ENCODE peak calls at places on chromosomes 2 and 18, in nine cellular contexts. One of them, this sample, is unnamed.
A peak's percentile ranks its signal among the peaks of the same experiment; 100 is the strongest.

GRCh38 chr2:237895544-237896506 is 36.4 kb downstream of the RAMP1 start:
- DNase-seq in HCT116: no peak
- DNase-seq in GM12878: no peak
- DNase-seq in esophagus muscularis mucosa: no peak
- DNase-seq in stomach: no peak
- DNase-seq in H1: no peak
- DNase-seq in SK-N-SH: peak; percentile 72
- DNase-seq in GM23338: no peak
- DNase-seq in K562: no peak
- DNase-seq in this sample: peak; percentile 48

GRCh38 chr2:171389780-171390179 is 44.0 kb downstream of the METTL8 start:
- DNase-seq in HCT116: no peak
- DNase-seq in GM12878: no peak
- DNase-seq in esophagus muscularis mucosa: no peak
- DNase-seq in stomach: no peak
- DNase-seq in H1: no peak
- DNase-seq in SK-N-SH: no peak
- DNase-seq in GM23338: no peak
- DNase-seq in K562: no peak
- DNase-seq in this sample: no peak

GRCh38 chr2:182259629-182260150 is 167.1 kb downstream of the PDE1A start:
- DNase-seq in HCT116: no peak
- DNase-seq in GM12878: no peak
- DNase-seq in esophagus muscularis mucosa: no peak
- DNase-seq in stomach: no peak
- DNase-seq in H1: no peak
- DNase-seq in SK-N-SH: no peak
- DNase-seq in GM23338: no peak
- DNase-seq in K562: no peak
- DNase-seq in this sample: no peak

GRCh38 chr18:6396843-6397242 is 17.9 kb downstream of the L3MBTL4 start:
- DNase-seq in HCT116: no peak
- DNase-seq in GM12878: no peak
- DNase-seq in esophagus muscularis mucosa: no peak
- DNase-seq in stomach: no peak
- DNase-seq in H1: no peak
- DNase-seq in SK-N-SH: no peak
- DNase-seq in GM23338: no peak
- DNase-seq in K562: no peak
- DNase-seq in this sample: no peak

GRCh38 chr2:32249731-32250236 is 14.9 kb downstream of the NLRC4 start:
- DNase-seq in HCT116: no peak
- DNase-seq in GM12878: no peak
- DNase-seq in esophagus muscularis mucosa: no peak
- DNase-seq in stomach: no peak
- DNase-seq in H1: no peak
- DNase-seq in SK-N-SH: no peak
- DNase-seq in GM23338: no peak
- DNase-seq in K562: no peak
- DNase-seq in this sample: no peak

GRCh38 chr18:51425889-51426288 is 228.4 kb upstream of the MEX3C start:
- DNase-seq in HCT116: no peak
- DNase-seq in GM12878: no peak
- DNase-seq in esophagus muscularis mucosa: no peak
- DNase-seq in stomach: no peak
- DNase-seq in H1: no peak
- DNase-seq in SK-N-SH: no peak
- DNase-seq in GM23338: no peak
- DNase-seq in K562: no peak
- DNase-seq in this sample: no peak

GRCh38 chr2:132038179-132038882 is 123.4 kb downstream of the ANKRD30BL start:
- DNase-seq in HCT116: no peak
- DNase-seq in GM12878: no peak
- DNase-seq in esophagus muscularis mucosa: no peak
- DNase-seq in stomach: no peak
- DNase-seq in H1: no peak
- DNase-seq in SK-N-SH: peak; percentile 30
- DNase-seq in GM23338: peak; percentile 49
- DNase-seq in K562: peak; percentile 12
- DNase-seq in this sample: no peak

GRCh38 chr18:3360211-3360610 is 89.8 kb upstream of the TGIF1 start:
- DNase-seq in HCT116: no peak
- DNase-seq in GM12878: no peak
- DNase-seq in esophagus muscularis mucosa: no peak
- DNase-seq in stomach: no peak
- DNase-seq in H1: no peak
- DNase-seq in SK-N-SH: no peak
- DNase-seq in GM23338: peak; percentile 83
- DNase-seq in K562: no peak
- DNase-seq in this sample: no peak

GRCh38 chr2:72147303-72147970 is at the start of gene CYP26B1:
- DNase-seq in HCT116: no peak
- DNase-seq in GM12878: no peak
- DNase-seq in esophagus muscularis mucosa: peak; percentile 62
- DNase-seq in stomach: peak; percentile 26
- DNase-seq in H1: no peak
- DNase-seq in SK-N-SH: peak; percentile 66
- DNase-seq in GM23338: peak; percentile 65
- DNase-seq in K562: no peak
- DNase-seq in this sample: peak; percentile 17

GRCh38 chr2:233945146-233945545 is 28.0 kb downstream of the TRPM8 start:
- DNase-seq in HCT116: no peak
- DNase-seq in GM12878: no peak
- DNase-seq in esophagus muscularis mucosa: no peak
- DNase-seq in stomach: no peak
- DNase-seq in H1: no peak
- DNase-seq in SK-N-SH: no peak
- DNase-seq in GM23338: no peak
- DNase-seq in K562: no peak
- DNase-seq in this sample: no peak

GRCh38 chr2:55902971-55903370 is 20.6 kb downstream of the EFEMP1 start:
- DNase-seq in HCT116: no peak
- DNase-seq in GM12878: no peak
- DNase-seq in esophagus muscularis mucosa: no peak
- DNase-seq in stomach: no peak
- DNase-seq in H1: no peak
- DNase-seq in SK-N-SH: no peak
- DNase-seq in GM23338: no peak
- DNase-seq in K562: no peak
- DNase-seq in this sample: no peak

GRCh38 chr2:137921062-137921461 is 43.2 kb upstream of the HNMT start:
- DNase-seq in HCT116: no peak
- DNase-seq in GM12878: no peak
- DNase-seq in esophagus muscularis mucosa: no peak
- DNase-seq in stomach: no peak
- DNase-seq in H1: no peak
- DNase-seq in SK-N-SH: no peak
- DNase-seq in GM23338: no peak
- DNase-seq in K562: no peak
- DNase-seq in this sample: no peak

GRCh38 chr18:957829-958228 is 53.2 kb downstream of the ADCYAP1 start:
- DNase-seq in HCT116: no peak
- DNase-seq in GM12878: no peak
- DNase-seq in esophagus muscularis mucosa: no peak
- DNase-seq in stomach: no peak
- DNase-seq in H1: no peak
- DNase-seq in SK-N-SH: no peak
- DNase-seq in GM23338: no peak
- DNase-seq in K562: no peak
- DNase-seq in this sample: no peak

GRCh38 chr2:111659361-111660281 is 224.4 kb downstream of the ANAPC1 start:
- DNase-seq in HCT116: peak; percentile 48
- DNase-seq in GM12878: no peak
- DNase-seq in esophagus muscularis mucosa: peak; percentile 93
- DNase-seq in stomach: peak; percentile 72
- DNase-seq in H1: peak; percentile 34
- DNase-seq in SK-N-SH: no peak
- DNase-seq in GM23338: peak; percentile 75
- DNase-seq in K562: no peak
- DNase-seq in this sample: no peak

GRCh38 chr2:70827388-70827787 is 7.0 kb upstream of the CLEC4F start:
- DNase-seq in HCT116: no peak
- DNase-seq in GM12878: no peak
- DNase-seq in esophagus muscularis mucosa: no peak
- DNase-seq in stomach: no peak
- DNase-seq in H1: no peak
- DNase-seq in SK-N-SH: no peak
- DNase-seq in GM23338: no peak
- DNase-seq in K562: no peak
- DNase-seq in this sample: no peak

GRCh38 chr2:138814123-138814883 is 34.1 kb upstream of the NXPH2 start:
- DNase-seq in HCT116: peak; percentile 13
- DNase-seq in GM12878: no peak
- DNase-seq in esophagus muscularis mucosa: no peak
- DNase-seq in stomach: no peak
- DNase-seq in H1: no peak
- DNase-seq in SK-N-SH: no peak
- DNase-seq in GM23338: peak; percentile 70
- DNase-seq in K562: no peak
- DNase-seq in this sample: no peak

GRCh38 chr2:28393115-28393836 is 618 bp downstream of the FOSL2 start:
- DNase-seq in HCT116: no peak
- DNase-seq in GM12878: no peak
- DNase-seq in esophagus muscularis mucosa: no peak
- DNase-seq in stomach: peak; percentile 69
- DNase-seq in H1: no peak
- DNase-seq in SK-N-SH: peak; percentile 80
- DNase-seq in GM23338: peak; percentile 55
- DNase-seq in K562: peak; percentile 60
- DNase-seq in this sample: peak; percentile 73

GRCh38 chr2:120287183-120288015 is 34.7 kb downstream of the RALB start:
- DNase-seq in HCT116: peak; percentile 54
- DNase-seq in GM12878: peak; percentile 80
- DNase-seq in esophagus muscularis mucosa: no peak
- DNase-seq in stomach: no peak
- DNase-seq in H1: no peak
- DNase-seq in SK-N-SH: no peak
- DNase-seq in GM23338: no peak
- DNase-seq in K562: no peak
- DNase-seq in this sample: no peak

GRCh38 chr2:38876407-38876806 is 631 bp downstream of the MORN2 start:
- DNase-seq in HCT116: no peak
- DNase-seq in GM12878: no peak
- DNase-seq in esophagus muscularis mucosa: no peak
- DNase-seq in stomach: no peak
- DNase-seq in H1: no peak
- DNase-seq in SK-N-SH: peak; percentile 14
- DNase-seq in GM23338: no peak
- DNase-seq in K562: no peak
- DNase-seq in this sample: no peak

GRCh38 chr2:60512063-60512622 is 41.3 kb downstream of the BCL11A start:
- DNase-seq in HCT116: no peak
- DNase-seq in GM12878: no peak
- DNase-seq in esophagus muscularis mucosa: no peak
- DNase-seq in stomach: no peak
- DNase-seq in H1: no peak
- DNase-seq in SK-N-SH: no peak
- DNase-seq in GM23338: no peak
- DNase-seq in K562: no peak
- DNase-seq in this sample: no peak

GRCh38 chr2:60513996-60514395 is 39.5 kb downstream of the BCL11A start:
- DNase-seq in HCT116: no peak
- DNase-seq in GM12878: no peak
- DNase-seq in esophagus muscularis mucosa: no peak
- DNase-seq in stomach: no peak
- DNase-seq in H1: no peak
- DNase-seq in SK-N-SH: no peak
- DNase-seq in GM23338: no peak
- DNase-seq in K562: no peak
- DNase-seq in this sample: no peak

GRCh38 chr2:60513191-60513590 is 40.3 kb downstream of the BCL11A start:
- DNase-seq in HCT116: no peak
- DNase-seq in GM12878: no peak
- DNase-seq in esophagus muscularis mucosa: no peak
- DNase-seq in stomach: no peak
- DNase-seq in H1: no peak
- DNase-seq in SK-N-SH: no peak
- DNase-seq in GM23338: no peak
- DNase-seq in K562: no peak
- DNase-seq in this sample: no peak

GRCh38 chr2:60510713-60511112 is 42.7 kb downstream of the BCL11A start:
- DNase-seq in HCT116: no peak
- DNase-seq in GM12878: no peak
- DNase-seq in esophagus muscularis mucosa: no peak
- DNase-seq in stomach: no peak
- DNase-seq in H1: no peak
- DNase-seq in SK-N-SH: no peak
- DNase-seq in GM23338: peak; percentile 60
- DNase-seq in K562: no peak
- DNase-seq in this sample: no peak

GRCh38 chr2:60512641-60513040 is 40.8 kb downstream of the BCL11A start:
- DNase-seq in HCT116: no peak
- DNase-seq in GM12878: no peak
- DNase-seq in esophagus muscularis mucosa: no peak
- DNase-seq in stomach: no peak
- DNase-seq in H1: no peak
- DNase-seq in SK-N-SH: no peak
- DNase-seq in GM23338: no peak
- DNase-seq in K562: no peak
- DNase-seq in this sample: no peak
- H3K4me1 ChIP-seq in HCT116: peaks cover 8% of the 10 kb centered on the region
- H3K4me1 ChIP-seq in GM12878: peaks cover 64% of the 10 kb centered on the region
- H3K4me1 ChIP-seq in esophagus muscularis mucosa: peaks cover 4% of the 10 kb centered on the region
- H3K4me1 ChIP-seq in stomach: peaks cover 13% of the 10 kb centered on the region
- H3K4me1 ChIP-seq in H1: peaks cover 66% of the 10 kb centered on the region
- H3K4me1 ChIP-seq in SK-N-SH: peaks cover 20% of the 10 kb centered on the region
- H3K4me1 ChIP-seq in GM23338: peaks cover 99% of the 10 kb centered on the region
- H3K4me1 ChIP-seq in K562: no peaks in the 10 kb centered on the region
- H3K4me1 ChIP-seq in this sample: peaks cover 4% of the 10 kb centered on the region

GRCh38 chr2:84899181-84899580 is 6.3 kb upstream of the TMSB10 start:
- DNase-seq in HCT116: no peak
- DNase-seq in GM12878: no peak
- DNase-seq in esophagus muscularis mucosa: no peak
- DNase-seq in stomach: no peak
- DNase-seq in H1: no peak
- DNase-seq in SK-N-SH: no peak
- DNase-seq in GM23338: no peak
- DNase-seq in K562: no peak
- DNase-seq in this sample: no peak
- TF ChIP-seq POLR2AphosphoS5 in HCT116: no peak
- TF ChIP-seq POLR2AphosphoS5 in GM12878: no peak
- TF ChIP-seq POLR2AphosphoS5 in esophagus muscularis mucosa: no peak
- TF ChIP-seq POLR2AphosphoS5 in stomach: no peak
- TF ChIP-seq POLR2AphosphoS5 in H1: no peak
- TF ChIP-seq POLR2AphosphoS5 in SK-N-SH: no peak
- TF ChIP-seq POLR2AphosphoS5 in GM23338: no peak
- TF ChIP-seq POLR2AphosphoS5 in K562: no peak
- TF ChIP-seq POLR2AphosphoS5 in this sample: no peak

GRCh38 chr2:43075054-43075593 is 151.3 kb downstream of the ZFP36L2 start:
- DNase-seq in HCT116: no peak
- DNase-seq in GM12878: no peak
- DNase-seq in esophagus muscularis mucosa: no peak
- DNase-seq in stomach: peak; percentile 64
- DNase-seq in H1: no peak
- DNase-seq in SK-N-SH: peak; percentile 66
- DNase-seq in GM23338: no peak
- DNase-seq in K562: no peak
- DNase-seq in this sample: peak; percentile 93
- H3K27ac ChIP-seq in HCT116: no peak overlapping the region
- H3K27ac ChIP-seq in GM12878: no peak overlapping the region
- H3K27ac ChIP-seq in esophagus muscularis mucosa: peak overlapping the region; percentile 69
- H3K27ac ChIP-seq in stomach: peak overlapping the region; percentile 87
- H3K27ac ChIP-seq in H1: no peak overlapping the region
- H3K27ac ChIP-seq in SK-N-SH: peak overlapping the region; percentile 95
- H3K27ac ChIP-seq in GM23338: no peak overlapping the region
- H3K27ac ChIP-seq in K562: no peak overlapping the region
- H3K27ac ChIP-seq in this sample: peak overlapping the region; percentile 92

GRCh38 chr2:216362730-216363129 is 9.6 kb downstream of the MARCHF4 start:
- DNase-seq in HCT116: no peak
- DNase-seq in GM12878: no peak
- DNase-seq in esophagus muscularis mucosa: no peak
- DNase-seq in stomach: no peak
- DNase-seq in H1: no peak
- DNase-seq in SK-N-SH: no peak
- DNase-seq in GM23338: no peak
- DNase-seq in K562: no peak
- DNase-seq in this sample: no peak
- H3K4me1 ChIP-seq in HCT116: no peaks in the 10 kb centered on the region
- H3K4me1 ChIP-seq in GM12878: no peaks in the 10 kb centered on the region
- H3K4me1 ChIP-seq in esophagus muscularis mucosa: no peaks in the 10 kb centered on the region
- H3K4me1 ChIP-seq in stomach: no peaks in the 10 kb centered on the region
- H3K4me1 ChIP-seq in H1: no peaks in the 10 kb centered on the region
- H3K4me1 ChIP-seq in SK-N-SH: peaks cover 23% of the 10 kb centered on the region
- H3K4me1 ChIP-seq in GM23338: no peaks in the 10 kb centered on the region
- H3K4me1 ChIP-seq in K562: no peaks in the 10 kb centered on the region
- H3K4me1 ChIP-seq in this sample: no peaks in the 10 kb centered on the region

This sample was measured in breast epithelium.